ENCODE peak calls at places on chromosomes 3 and 15, in five cellular contexts. I, X, P, Z and E are unnamed samples.

GRCh38 chr3:171255236-171255806 is 204.9 kb downstream of the TNIK start:
- DNase-seq in Z (no peak), X (no peak), I (no peak), P (peak; percentile 31), E (no peak)

GRCh38 chr15:81197688-81198281 is 1.1 kb downstream of the IL16 start:
- DNase-seq in X (no peak), I (no peak), Z (no peak), P (no peak), E (no peak)

GRCh38 chr3:48372377-48372770 is 355 bp downstream of the FBXW12 start:
- DNase-seq in X (no peak), Z (no peak), I (no peak), P (no peak), E (no peak)

GRCh38 chr3:10557783-10558373 is 52.5 kb upstream of the ATP2B2 start:
- DNase-seq in Z (peak; percentile 12), I (peak; percentile 14), P (no peak), X (peak; percentile 71), E (no peak)

GRCh38 chr15:40155270-40155910 is 5.5 kb upstream of the BUB1B start:
- DNase-seq in P (peak; percentile 86), I (peak; percentile 97), Z (peak; percentile 54), X (no peak), E (peak; percentile 85)

GRCh38 chr15:76155742-76156141 is 96.0 kb downstream of the TMEM266 start:
- DNase-seq in P (no peak), Z (no peak), X (peak; percentile 16), I (no peak), E (no peak)

GRCh38 chr15:85504739-85505676 is 124.6 kb downstream of the AKAP13 start:
- DNase-seq in I (no peak), Z (peak; percentile 85), X (peak; percentile 58), P (peak; percentile 59), E (peak; percentile 11)

GRCh38 chr3:152272771-152273242 is 4.1 kb downstream of the MBNL1 start:
- DNase-seq in Z (peak; percentile 74), I (no peak), P (no peak), X (peak; percentile 90), E (no peak)

GRCh38 chr3:43747641-43748040 is 56.9 kb downstream of the ABHD5 start:
- DNase-seq in X (peak; percentile 47), Z (peak; percentile 19), P (no peak), I (no peak), E (no peak)

GRCh38 chr3:61724801-61725200 is 163.4 kb downstream of the PTPRG start:
- DNase-seq in P (no peak), Z (no peak), I (no peak), X (no peak), E (no peak)
- H3K79me2 ChIP-seq in P (peaks cover 73% of the 10 kb centered on the region), Z (no peaks in the 10 kb centered on the region), I (peaks cover 32% of the 10 kb centered on the region), X (peaks cover 3% of the 10 kb centered on the region), E (no peaks in the 10 kb centered on the region)

DNA sequence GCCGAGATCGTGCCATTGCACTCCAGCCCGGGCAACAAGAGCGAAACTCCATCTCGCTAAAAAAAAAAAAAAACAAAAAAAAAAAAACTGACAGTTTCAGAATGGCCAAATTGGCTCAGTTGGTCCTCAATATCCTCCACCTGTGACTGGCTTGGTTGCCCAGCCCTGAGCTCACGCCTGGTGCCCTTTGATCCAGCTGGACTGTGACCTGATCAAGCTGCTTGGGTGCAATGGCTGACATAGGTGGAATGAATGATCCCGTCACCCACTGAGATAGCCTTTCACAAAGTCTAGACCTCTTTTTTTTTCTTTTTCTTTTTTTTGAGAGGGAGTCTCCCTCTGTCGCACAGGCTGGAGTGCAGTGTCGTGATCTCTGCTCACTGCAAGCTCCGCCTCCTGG is 254.6 kb downstream of the FOXP1 start:
- DNase-seq in P (no peak), Z (no peak), X (no peak), I (no peak), E (no peak)
- H3K79me2 ChIP-seq in P (no peaks in the 10 kb centered on the region), Z (no peaks in the 10 kb centered on the region), X (no peaks in the 10 kb centered on the region), I (no peaks in the 10 kb centered on the region), E (no peaks in the 10 kb centered on the region)

DNA sequence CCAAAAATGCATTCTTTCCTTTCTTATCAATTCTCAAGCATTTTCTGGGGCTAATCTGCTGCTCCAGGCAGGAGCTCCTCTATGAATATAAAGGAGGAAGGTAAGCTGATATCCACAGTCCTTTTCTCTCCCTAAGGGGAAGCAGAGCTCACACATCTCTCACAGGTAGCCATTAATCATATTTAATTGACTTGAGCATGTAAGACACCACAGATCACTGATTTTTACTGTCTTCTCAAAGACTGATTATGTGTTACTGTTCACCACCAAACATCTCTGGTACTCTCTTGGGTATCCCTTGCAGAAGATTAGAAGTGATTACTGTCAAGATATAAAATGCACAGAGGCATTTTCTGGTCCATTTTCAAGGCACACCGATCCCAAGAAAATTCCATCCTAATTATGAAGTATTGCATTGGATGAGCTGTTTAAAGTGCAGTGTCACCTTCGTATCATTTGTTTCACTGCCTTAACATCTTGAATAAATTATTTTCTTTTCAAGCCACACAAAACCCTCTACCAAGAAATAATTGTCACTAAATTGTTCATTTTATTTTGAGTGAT is 100.7 kb downstream of the ARPP21 start:
- DNase-seq in I (no peak), X (no peak), Z (no peak), P (peak; percentile 60), E (no peak)
- H3K79me2 ChIP-seq in I (no peaks in the 10 kb centered on the region), X (no peaks in the 10 kb centered on the region), Z (no peaks in the 10 kb centered on the region), P (no peaks in the 10 kb centered on the region), E (no peaks in the 10 kb centered on the region)

GRCh38 chr15:67100124-67100791 is 34.9 kb downstream of the SMAD3 start:
- DNase-seq in I (no peak), X (no peak), P (no peak), Z (no peak), E (no peak)

GRCh38 chr15:67097893-67098740 is 32.7 kb downstream of the SMAD3 start:
- DNase-seq in Z (no peak), I (no peak), P (no peak), X (peak; percentile 96), E (peak; percentile 42)

GRCh38 chr15:67096536-67097294 is 31.3 kb downstream of the SMAD3 start:
- DNase-seq in P (no peak), I (no peak), Z (no peak), X (peak; percentile 74), E (no peak)

GRCh38 chr15:67097424-67097823 is 32.0 kb downstream of the SMAD3 start:
- DNase-seq in I (no peak), X (no peak), P (no peak), Z (no peak), E (no peak)

DNA sequence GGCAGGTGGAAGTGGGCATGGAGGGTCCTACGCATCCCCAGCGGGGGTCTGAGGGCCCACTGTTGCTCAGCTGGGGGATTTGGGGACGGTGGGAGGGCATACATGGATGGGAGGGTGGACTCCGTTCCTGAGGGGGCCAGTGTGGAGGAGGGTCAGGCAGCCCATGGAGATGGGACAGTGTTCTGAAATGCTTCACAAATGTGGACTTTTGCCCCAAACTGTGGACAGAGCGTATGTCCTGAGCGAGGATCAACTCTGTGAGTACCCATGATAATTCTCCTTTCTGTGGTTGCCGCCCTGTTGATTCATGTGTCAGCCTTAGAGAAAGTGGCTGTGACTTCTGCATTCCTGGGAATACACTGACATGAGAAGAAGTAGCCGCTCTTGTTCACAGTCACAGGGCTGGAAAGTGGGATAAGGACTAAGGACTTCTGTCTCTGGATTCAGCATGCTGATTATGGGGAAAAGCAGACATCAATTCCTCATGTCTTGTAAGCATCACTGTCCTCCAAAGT is 33.4 kb downstream of the SMAD3 start:
- DNase-seq in I (no peak), P (no peak), Z (no peak), X (peak; percentile 33), E (no peak)
- H3K79me2 ChIP-seq in I (no peaks in the 10 kb centered on the region), P (peaks cover 12% of the 10 kb centered on the region), Z (no peaks in the 10 kb centered on the region), X (peaks cover 96% of the 10 kb centered on the region), E (peaks cover 98% of the 10 kb centered on the region)

GRCh38 chr15:77889009-77889806 is 188.3 kb downstream of the TBC1D2B start:
- DNase-seq in Z (no peak), X (peak; percentile 5), I (no peak), P (no peak), E (no peak)
- H3K79me2 ChIP-seq in Z (no peaks in the 10 kb centered on the region), X (no peaks in the 10 kb centered on the region), I (no peaks in the 10 kb centered on the region), P (no peaks in the 10 kb centered on the region), E (no peaks in the 10 kb centered on the region)

GRCh38 chr3:71117572-71118247 is 465.8 kb downstream of the FOXP1 start:
- DNase-seq in I (no peak), X (peak; percentile 71), Z (no peak), P (no peak), E (no peak)

GRCh38 chr3:71120012-71120411 is 463.5 kb downstream of the FOXP1 start:
- DNase-seq in I (no peak), P (no peak), X (no peak), Z (no peak), E (no peak)

GRCh38 chr3:71121429-71122167 is 461.9 kb downstream of the FOXP1 start:
- DNase-seq in P (peak; percentile 38), Z (no peak), X (peak; percentile 62), I (no peak), E (no peak)

GRCh38 chr3:71118406-71118805 is 465.1 kb downstream of the FOXP1 start:
- DNase-seq in I (no peak), X (no peak), Z (no peak), P (no peak), E (no peak)

DNA sequence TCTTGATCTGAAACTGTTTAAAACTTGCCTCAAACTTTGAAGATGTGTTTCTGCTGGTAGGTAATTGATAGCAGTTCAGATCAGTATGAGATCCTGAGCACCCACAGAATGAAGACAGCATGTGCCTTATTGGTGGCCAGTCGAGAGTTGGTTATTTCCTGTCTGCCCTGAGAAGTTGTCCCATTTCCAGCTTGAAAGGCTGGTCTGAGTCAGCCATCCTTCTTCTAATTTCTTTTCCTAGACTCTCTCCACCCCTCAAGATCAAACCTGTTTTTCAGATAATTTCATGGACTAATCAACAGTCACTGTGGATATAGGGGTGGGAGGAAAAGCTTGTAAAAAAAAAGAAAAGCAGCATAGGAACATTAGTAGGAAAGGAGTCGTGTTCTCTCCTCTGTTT is 464.4 kb downstream of the FOXP1 start:
- DNase-seq in Z (no peak), P (no peak), I (no peak), X (peak; percentile 51), E (no peak)
- H3K79me2 ChIP-seq in Z (no peaks in the 10 kb centered on the region), P (no peaks in the 10 kb centered on the region), I (no peaks in the 10 kb centered on the region), X (peaks cover 46% of the 10 kb centered on the region), E (no peaks in the 10 kb centered on the region)

GRCh38 chr3:71304684-71305083 is 278.8 kb downstream of the FOXP1 start:
- DNase-seq in Z (no peak), P (peak; percentile 46), X (no peak), I (no peak), E (no peak)
- H3K79me2 ChIP-seq in Z (no peaks in the 10 kb centered on the region), P (no peaks in the 10 kb centered on the region), X (no peaks in the 10 kb centered on the region), I (peaks cover 4% of the 10 kb centered on the region), E (no peaks in the 10 kb centered on the region)

GRCh38 chr3:44958406-44958805 is 17.6 kb downstream of the ZDHHC3 start:
- DNase-seq in X (no peak), Z (no peak), I (no peak), P (no peak), E (peak; percentile 35)
- H3K79me2 ChIP-seq in X (peaks cover 5% of the 10 kb centered on the region), Z (no peaks in the 10 kb centered on the region), I (peaks cover 2% of the 10 kb centered on the region), P (peaks cover 5% of the 10 kb centered on the region), E (peaks cover 82% of the 10 kb centered on the region)

GRCh38 chr15:64699767-64700388 is 75.5 kb downstream of the RBPMS2 start:
- DNase-seq in Z (peak; percentile 21), I (peak; percentile 84), X (peak; percentile 51), P (peak; percentile 94), E (no peak)

GRCh38 chr15:64701482-64701881 is 73.9 kb downstream of the RBPMS2 start:
- DNase-seq in I (no peak), Z (no peak), P (no peak), X (no peak), E (no peak)

GRCh38 chr15:64702816-64703631 is 72.4 kb downstream of the RBPMS2 start:
- DNase-seq in Z (peak; percentile 91), X (peak; percentile 85), P (peak; percentile 97), I (peak; percentile 98), E (peak; percentile 62)

GRCh38 chr15:64703632-64703959 is 71.8 kb downstream of the RBPMS2 start:
- DNase-seq in X (no peak), P (peak; percentile 53), Z (peak; percentile 25), I (no peak), E (no peak)

GRCh38 chr15:64701051-64701450 is 74.3 kb downstream of the RBPMS2 start:
- DNase-seq in X (no peak), P (no peak), I (no peak), Z (no peak), E (no peak)
- H3K79me2 ChIP-seq in X (peaks cover 54% of the 10 kb centered on the region), P (peaks cover 51% of the 10 kb centered on the region), I (peaks cover 33% of the 10 kb centered on the region), Z (peaks cover 16% of the 10 kb centered on the region), E (peaks cover 51% of the 10 kb centered on the region)